ENCODE peak calls at places on chromosomes 3 and 15, in seven cellular contexts. K, S, L, X, R, Y and Q are unnamed samples. For H3K79me1, the result is how much of the 10 kb centered on the place peaks cover.

GRCh38 chr3:128073807-128074206 is 21.6 kb downstream of the SEC61A1 start:
- DNase-seq in K (no peak), S (no peak), L (no peak), X (no peak), R (no peak), Y (no peak), Q (no peak)

GRCh38 chr3:18734309-18734708 is 309.2 kb upstream of the SATB1 start:
- DNase-seq in K (no peak), S (no peak), L (no peak), X (no peak), R (no peak), Y (no peak), Q (no peak)

GRCh38 chr3:45321607-45322391 is 66.6 kb upstream of the LARS2 start:
- DNase-seq in K (no peak), S (no peak), L (no peak), X (no peak), R (no peak), Y (peak), Q (no peak)

GRCh38 chr15:40498418-40498817 is 27.6 kb downstream of the CHST14 start:
- DNase-seq in K (peak), S (no peak), L (no peak), X (no peak), R (no peak), Y (no peak), Q (no peak)

GRCh38 chr3:108125151-108125540 is 34.3 kb upstream of the CD47 start:
- DNase-seq in K (no peak), S (no peak), L (no peak), X (no peak), R (no peak), Y (no peak), Q (no peak)

GRCh38 chr3:67076607-67077006 is 78.5 kb downstream of the KBTBD8 start:
- DNase-seq in K (no peak), S (no peak), L (no peak), X (no peak), R (no peak), Y (no peak), Q (no peak)

GRCh38 chr3:168847293-168847883 is 751.7 kb upstream of the GOLIM4 start:
- DNase-seq in K (peak), S (peak), L (no peak), X (peak), R (no peak), Y (peak), Q (peak)

GRCh38 chr15:77602800-77603199 is 29.9 kb downstream of the LINGO1 start:
- DNase-seq in K (no peak), S (no peak), L (no peak), X (no peak), R (no peak), Y (no peak), Q (no peak)

GRCh38 chr3:133887075-133887950 is 8.4 kb downstream of the RAB6B start:
- DNase-seq in K (no peak), S (no peak), L (no peak), X (no peak), R (peak), Y (peak), Q (no peak)

GRCh38 chr3:134366221-134366927 is 7.9 kb downstream of the AMOTL2 start:
- DNase-seq in K (no peak), S (no peak), L (peak), X (no peak), R (no peak), Y (no peak), Q (no peak)

GRCh38 chr3:127847236-127847720 is 25.0 kb upstream of the MGLL start:
- DNase-seq in K (no peak), S (no peak), L (no peak), X (no peak), R (peak), Y (no peak), Q (no peak)

GRCh38 chr15:26261413-26261812 is 398.3 kb upstream of the ATP10A start:
- DNase-seq in K (no peak), S (no peak), L (no peak), X (no peak), R (no peak), Y (no peak), Q (no peak)

GRCh38 chr15:50248994-50249586 is 16.4 kb downstream of the HDC start:
- DNase-seq in K (peak), S (no peak), L (no peak), X (no peak), R (no peak), Y (no peak), Q (no peak)

GRCh38 chr3:46400000-46400734 is 6.7 kb downstream of the CCR5AS start:
- DNase-seq in K (peak), S (peak), L (no peak), X (no peak), R (no peak), Y (peak), Q (no peak)

GRCh38 chr15:64072812-64073211 is 20.8 kb downstream of the CIAO2A start:
- DNase-seq in K (no peak), S (no peak), L (no peak), X (no peak), R (no peak), Y (no peak), Q (no peak)

GRCh38 chr3:101803152-101803782 is 24.3 kb downstream of the NXPE3 start:
- DNase-seq in K (peak), S (peak), L (no peak), X (peak), R (no peak), Y (peak), Q (peak)

GRCh38 chr15:100777821-100778220 is 101.8 kb upstream of the ALDH1A3 start:
- DNase-seq in K (no peak), S (no peak), L (no peak), X (no peak), R (no peak), Y (no peak), Q (no peak)

GRCh38 chr3:124620600-124621063 is 109.6 kb upstream of the UMPS start:
- DNase-seq in K (peak), S (peak), L (no peak), X (peak), R (no peak), Y (peak), Q (no peak)

GRCh38 chr3:193905993-193906396 is 230.0 kb upstream of the HES1 start:
- DNase-seq in K (no peak), S (no peak), L (no peak), X (peak), R (no peak), Y (no peak), Q (no peak)

GRCh38 chr15:96342611-96343528 is 12.4 kb downstream of the NR2F2 start:
- DNase-seq in K (no peak), S (peak), L (peak), X (no peak), R (peak), Y (no peak), Q (no peak)

DNA sequence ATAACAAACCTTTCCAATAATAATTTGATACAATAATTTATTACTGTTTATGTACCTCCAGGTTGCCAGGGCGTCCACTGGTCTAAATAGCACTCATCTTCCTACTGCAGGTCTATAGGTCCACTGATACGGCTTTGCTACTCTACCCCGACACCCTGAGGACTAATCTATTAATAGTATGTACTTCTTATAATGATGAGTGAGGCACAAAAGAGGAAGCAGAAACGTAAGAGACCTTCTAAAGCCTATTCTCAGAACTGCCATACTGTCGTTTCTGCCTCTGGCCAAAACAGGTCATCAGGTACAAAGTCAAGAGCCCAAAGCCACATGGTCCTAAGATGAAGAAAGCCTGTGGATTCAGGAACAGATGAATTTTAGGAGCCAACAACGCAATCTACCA is 163.2 kb upstream of the GRM7 start:
- DNase-seq in K (no peak), S (no peak), L (no peak), X (no peak), R (no peak), Y (no peak), Q (no peak)
- H3K79me1 ChIP-seq in K (under half), S (under half), L (under half), X (under half), R (under half), Y (under half), Q (under half)

DNA sequence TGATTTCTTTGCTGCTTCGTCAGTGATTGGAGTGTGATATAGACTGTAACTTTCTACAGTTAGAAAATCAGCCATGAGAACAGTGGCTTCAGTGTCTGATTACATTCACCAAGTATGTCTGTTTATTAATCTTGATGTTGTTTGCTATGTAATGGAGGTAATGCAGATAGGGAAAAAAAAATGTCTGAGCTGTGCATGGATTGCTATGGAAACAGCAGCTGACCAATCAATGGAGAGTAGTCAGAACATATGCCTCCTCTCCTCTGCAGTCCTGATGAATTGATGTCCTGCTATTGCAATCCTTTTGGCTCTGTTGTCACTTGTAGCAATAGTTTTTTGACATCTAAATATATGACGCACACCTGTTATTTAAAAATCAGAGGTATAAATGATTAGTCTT is 72.2 kb upstream of the GAP43 start:
- DNase-seq in K (no peak), S (no peak), L (no peak), X (no peak), R (no peak), Y (no peak), Q (no peak)
- H2BK120ac ChIP-seq in K (no peak), S (no peak), L (no peak), X (no peak), R (no peak), Y (no peak), Q (no peak)

GRCh38 chr3:54772707-54773106 is 155.2 kb downstream of the LRTM1 start:
- DNase-seq in K (no peak), S (no peak), L (no peak), X (peak), R (peak), Y (peak), Q (peak)
- H3K79me1 ChIP-seq in K (under half), S (under half), L (under half), X (under half), R (under half), Y (under half), Q (under half)

DNA sequence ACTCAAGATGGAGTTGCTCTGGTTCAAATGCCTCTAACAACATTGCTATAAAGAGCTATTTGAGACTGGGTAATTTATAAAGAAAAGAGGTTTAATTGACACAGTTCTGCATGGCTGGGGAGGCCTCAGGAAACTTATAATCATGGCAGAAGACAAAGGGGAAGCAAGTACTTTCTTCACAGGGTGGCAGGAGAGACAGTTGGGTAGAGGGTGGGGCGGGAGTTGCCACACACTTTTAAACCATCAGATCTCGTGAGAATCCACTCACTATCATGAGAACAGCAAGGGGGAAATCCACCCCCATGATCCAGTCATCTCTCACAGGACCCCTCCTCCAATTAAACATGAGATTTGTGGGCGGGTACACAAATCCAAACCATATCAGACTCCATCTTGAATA is 30.7 kb downstream of the MAP2K5 start:
- DNase-seq in K (no peak), S (no peak), L (no peak), X (no peak), R (no peak), Y (no peak), Q (no peak)
- H2BK120ac ChIP-seq in K (no peak), S (no peak), L (no peak), X (no peak), R (no peak), Y (no peak), Q (no peak)